ENCODE peak calls at places on chromosomes 2 and 18, in six cellular contexts. L, P, A, I, R and U are unnamed samples.

GRCh38 chr18:49731421-49731841 is 81.9 kb downstream of the ACAA2 start:
- DNase-seq in A (no peak), P (no peak), I (no peak), R (peak; percentile 83), L (no peak), U (no peak)

GRCh38 chr2:241901018-241901380 is 31.5 kb downstream of the RTP5 start:
- DNase-seq in R (no peak), A (no peak), L (no peak), P (no peak), I (no peak), U (peak; percentile 20)

GRCh38 chr2:27622921-27623384 is 5.9 kb downstream of the CCDC121 start:
- DNase-seq in R (peak; percentile 18), I (no peak), L (peak; percentile 84), A (peak; percentile 85), P (peak; percentile 62), U (peak; percentile 36)

GRCh38 chr2:84719434-84719833 is 161.4 kb downstream of the TRABD2A start:
- DNase-seq in I (no peak), R (no peak), A (no peak), P (no peak), L (no peak), U (no peak)

GRCh38 chr2:134273240-134273983 is 19.5 kb downstream of the MGAT5 start:
- DNase-seq in L (no peak), A (no peak), R (no peak), P (no peak), I (no peak), U (no peak)

GRCh38 chr2:11582526-11583202 is 48.8 kb downstream of the GREB1 start:
- DNase-seq in R (peak; percentile 43), I (peak; percentile 54), P (peak; percentile 32), A (peak; percentile 38), L (peak; percentile 35), U (peak; percentile 50)

GRCh38 chr2:233934524-233934923 is 17.4 kb downstream of the TRPM8 start:
- DNase-seq in L (no peak), A (no peak), R (no peak), I (no peak), P (no peak), U (no peak)

GRCh38 chr2:138329591-138329990 is 172.0 kb upstream of the SPOPL start:
- DNase-seq in I (no peak), A (no peak), R (no peak), L (no peak), P (no peak), U (no peak)

GRCh38 chr18:52682260-52682659 is 342.3 kb downstream of the DCC start:
- DNase-seq in I (no peak), L (no peak), P (peak; percentile 0), R (no peak), A (no peak), U (no peak)

GRCh38 chr2:38066415-38066814 is 9.5 kb downstream of the CYP1B1 start:
- DNase-seq in A (no peak), I (no peak), P (no peak), R (no peak), L (no peak), U (no peak)

GRCh38 chr2:128591841-128592822 is 273.5 kb upstream of the HS6ST1 start:
- DNase-seq in P (no peak), I (no peak), R (no peak), L (no peak), A (no peak), U (no peak)

GRCh38 chr2:128585706-128586105 is 267.0 kb upstream of the HS6ST1 start:
- DNase-seq in P (peak; percentile 92), A (peak; percentile 79), I (no peak), R (peak; percentile 99), L (peak; percentile 98), U (peak; percentile 38)

GRCh38 chr2:128590309-128591021 is 271.8 kb upstream of the HS6ST1 start:
- DNase-seq in R (no peak), L (no peak), A (no peak), I (no peak), P (no peak), U (no peak)

GRCh38 chr2:128591022-128591840 is 272.6 kb upstream of the HS6ST1 start:
- DNase-seq in A (no peak), R (no peak), L (no peak), P (no peak), I (no peak), U (no peak)

DNA sequence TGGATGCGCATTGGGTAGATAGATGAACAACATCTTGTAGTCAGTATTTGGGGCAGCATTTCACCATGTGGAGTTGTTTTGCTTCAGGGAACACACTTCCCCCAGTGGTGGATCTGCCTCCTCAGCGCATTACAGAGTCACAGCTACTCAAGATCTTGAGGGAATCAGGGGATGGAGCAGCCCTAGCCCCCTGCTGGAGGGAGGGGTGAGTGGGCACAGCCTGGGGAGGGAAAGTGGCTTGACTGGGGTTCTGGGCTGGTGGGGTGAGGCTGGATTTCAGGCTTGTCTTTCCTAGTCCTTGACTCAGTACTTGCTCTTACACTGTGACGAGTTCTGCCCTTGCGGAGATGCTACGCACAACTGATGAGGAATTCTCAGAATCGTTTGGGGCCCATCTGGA is 271.0 kb upstream of the HS6ST1 start:
- DNase-seq in A (no peak), L (no peak), I (no peak), P (no peak), R (no peak), U (no peak)
- TF ChIP-seq CTCF in A (no peak), L (no peak), I (no peak), P (peak; percentile 22), R (no peak), U (no peak)

GRCh38 chr2:48601349-48601748 is 16.3 kb upstream of the GTF2A1L start:
- DNase-seq in A (no peak), I (no peak), P (peak; percentile 12), R (peak; percentile 12), L (peak; percentile 41), U (peak; percentile 13)
- TF ChIP-seq CTCF in A (peak; percentile 69), I (no peak), P (peak; percentile 80), R (peak; percentile 75), L (peak; percentile 60), U (no peak)

GRCh38 chr2:25312958-25313710 is 28.6 kb downstream of the DNMT3A start:
- DNase-seq in P (no peak), I (no peak), A (no peak), R (no peak), L (no peak), U (no peak)
- TF ChIP-seq CTCF in P (no peak), I (no peak), A (no peak), R (no peak), L (no peak), U (no peak)

GRCh38 chr2:197434541-197435513 is at the start of gene SF3B1:
- DNase-seq in R (peak; percentile 97), L (peak; percentile 98), A (peak; percentile 97), I (peak; percentile 98), P (peak; percentile 96), U (peak; percentile 97)
- TF ChIP-seq CTCF in R (no peak), L (no peak), A (no peak), I (no peak), P (no peak), U (no peak)